ENCODE peak calls at places on chromosomes 12 and 14, in seven cellular contexts. One of them, this sample, is unnamed.
A peak's percentile ranks its signal among the peaks of the same experiment; 100 is the strongest.

GRCh38 chr12:9781360-9781759 is 20.7 kb upstream of the CD69 start:
- DNase-seq in heart left ventricle: no peak
- DNase-seq in breast epithelium: no peak
- DNase-seq in body of pancreas: no peak
- DNase-seq in ovary: no peak
- DNase-seq in IMR-90: no peak
- DNase-seq in suprapubic skin: no peak
- DNase-seq in this sample: no peak

GRCh38 chr12:122111070-122111750 is 32.7 kb downstream of the MLXIP start:
- DNase-seq in IMR-90: no peak
- DNase-seq in breast epithelium: no peak
- DNase-seq in ovary: no peak
- DNase-seq in heart left ventricle: no peak
- DNase-seq in suprapubic skin: no peak
- DNase-seq in body of pancreas: peak; percentile 65
- DNase-seq in this sample: no peak

GRCh38 chr14:57987051-57987450 is 121.2 kb upstream of the SLC35F4 start:
- DNase-seq in IMR-90: no peak
- DNase-seq in heart left ventricle: no peak
- DNase-seq in suprapubic skin: no peak
- DNase-seq in ovary: no peak
- DNase-seq in body of pancreas: no peak
- DNase-seq in breast epithelium: no peak
- DNase-seq in this sample: no peak

GRCh38 chr12:88450130-88450529 is 130.1 kb downstream of the KITLG start:
- DNase-seq in IMR-90: no peak
- DNase-seq in suprapubic skin: no peak
- DNase-seq in breast epithelium: no peak
- DNase-seq in body of pancreas: no peak
- DNase-seq in ovary: no peak
- DNase-seq in heart left ventricle: no peak
- DNase-seq in this sample: no peak

GRCh38 chr14:100339757-100340453 is 16.8 kb downstream of the SLC25A47 start:
- DNase-seq in breast epithelium: no peak
- DNase-seq in body of pancreas: no peak
- DNase-seq in ovary: peak; percentile 6
- DNase-seq in IMR-90: no peak
- DNase-seq in heart left ventricle: no peak
- DNase-seq in suprapubic skin: peak; percentile 45
- DNase-seq in this sample: no peak

GRCh38 chr12:115470526-115470925 is 786.6 kb upstream of the TBX3 start:
- DNase-seq in body of pancreas: no peak
- DNase-seq in breast epithelium: no peak
- DNase-seq in ovary: no peak
- DNase-seq in IMR-90: no peak
- DNase-seq in heart left ventricle: no peak
- DNase-seq in suprapubic skin: no peak
- DNase-seq in this sample: no peak

GRCh38 chr12:126369487-126370463 is 1304.5 kb downstream of the AACS start:
- DNase-seq in IMR-90: no peak
- DNase-seq in heart left ventricle: no peak
- DNase-seq in body of pancreas: no peak
- DNase-seq in suprapubic skin: no peak
- DNase-seq in ovary: no peak
- DNase-seq in breast epithelium: no peak
- DNase-seq in this sample: no peak

GRCh38 chr12:68031174-68031573 is 41.9 kb downstream of the IFNG-AS1 start:
- DNase-seq in heart left ventricle: no peak
- DNase-seq in breast epithelium: no peak
- DNase-seq in IMR-90: no peak
- DNase-seq in ovary: no peak
- DNase-seq in body of pancreas: no peak
- DNase-seq in suprapubic skin: no peak
- DNase-seq in this sample: no peak

GRCh38 chr12:120534703-120535655 is 823 bp downstream of the RNF10 start:
- DNase-seq in IMR-90: peak; percentile 92
- DNase-seq in breast epithelium: peak; percentile 56
- DNase-seq in heart left ventricle: peak; percentile 69
- DNase-seq in ovary: peak; percentile 31
- DNase-seq in suprapubic skin: no peak
- DNase-seq in body of pancreas: peak; percentile 59
- DNase-seq in this sample: peak; percentile 28

GRCh38 chr12:86226481-86226880 is 29.7 kb downstream of the MGAT4C start:
- DNase-seq in body of pancreas: no peak
- DNase-seq in breast epithelium: no peak
- DNase-seq in IMR-90: no peak
- DNase-seq in heart left ventricle: no peak
- DNase-seq in suprapubic skin: no peak
- DNase-seq in ovary: no peak
- DNase-seq in this sample: no peak

GRCh38 chr12:11688831-11689230 is 39.4 kb downstream of the ETV6 start:
- DNase-seq in heart left ventricle: no peak
- DNase-seq in breast epithelium: no peak
- DNase-seq in IMR-90: peak; percentile 55
- DNase-seq in suprapubic skin: no peak
- DNase-seq in body of pancreas: no peak
- DNase-seq in ovary: no peak
- DNase-seq in this sample: no peak

GRCh38 chr12:48142818-48143674 is 14.3 kb downstream of the ASB8 start:
- DNase-seq in suprapubic skin: no peak
- DNase-seq in body of pancreas: no peak
- DNase-seq in breast epithelium: no peak
- DNase-seq in ovary: no peak
- DNase-seq in IMR-90: no peak
- DNase-seq in heart left ventricle: no peak
- DNase-seq in this sample: no peak

GRCh38 chr12:131872154-131873046 is 22.0 kb upstream of the ULK1 start:
- DNase-seq in breast epithelium: peak; percentile 87
- DNase-seq in heart left ventricle: no peak
- DNase-seq in body of pancreas: no peak
- DNase-seq in suprapubic skin: no peak
- DNase-seq in ovary: no peak
- DNase-seq in IMR-90: peak; percentile 84
- DNase-seq in this sample: no peak

GRCh38 chr14:95872777-95873176 is 3.9 kb upstream of the TUNAR start:
- DNase-seq in breast epithelium: no peak
- DNase-seq in ovary: no peak
- DNase-seq in IMR-90: no peak
- DNase-seq in heart left ventricle: no peak
- DNase-seq in body of pancreas: no peak
- DNase-seq in suprapubic skin: no peak
- DNase-seq in this sample: no peak

GRCh38 chr12:72368719-72369505 is 96.7 kb downstream of the TRHDE start:
- DNase-seq in IMR-90: peak; percentile 20
- DNase-seq in suprapubic skin: no peak
- DNase-seq in heart left ventricle: no peak
- DNase-seq in body of pancreas: peak; percentile 86
- DNase-seq in breast epithelium: no peak
- DNase-seq in ovary: no peak
- DNase-seq in this sample: no peak

DNA sequence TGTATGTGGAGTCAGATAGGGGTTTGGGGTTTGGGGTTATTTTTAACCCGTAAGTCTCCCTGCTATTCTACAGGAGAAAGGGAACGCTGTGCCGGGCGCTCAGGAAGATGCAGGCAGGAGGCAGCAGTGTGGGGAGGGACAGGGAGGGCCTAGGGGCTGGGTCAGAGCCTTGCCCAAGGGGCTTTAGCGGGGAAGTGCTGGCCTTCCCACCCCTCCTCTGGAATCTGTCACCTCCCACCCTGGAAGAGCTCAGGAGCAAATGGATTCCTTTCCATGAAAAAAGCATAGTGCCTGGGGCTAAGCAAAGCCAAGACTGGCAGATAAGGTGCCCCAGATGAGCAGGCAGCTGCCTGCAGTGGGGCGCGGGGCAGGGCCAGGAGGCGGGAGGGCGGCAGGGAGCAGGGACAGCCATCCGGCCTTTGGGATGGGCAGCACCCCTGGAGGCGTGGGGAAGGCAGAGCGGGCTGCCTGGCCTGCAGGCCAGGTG is 7.3 kb upstream of the INF2 start:
- DNase-seq in ovary: no peak
- DNase-seq in heart left ventricle: peak; percentile 48
- DNase-seq in IMR-90: no peak
- DNase-seq in suprapubic skin: no peak
- DNase-seq in body of pancreas: no peak
- DNase-seq in breast epithelium: no peak
- DNase-seq in this sample: no peak
- H3K4me1 ChIP-seq in ovary: peaks cover 18% of the 10 kb centered on the region
- H3K4me1 ChIP-seq in heart left ventricle: peaks cover 60% of the 10 kb centered on the region
- H3K4me1 ChIP-seq in IMR-90: peaks cover 43% of the 10 kb centered on the region
- H3K4me1 ChIP-seq in suprapubic skin: peaks cover 69% of the 10 kb centered on the region
- H3K4me1 ChIP-seq in body of pancreas: peaks cover 46% of the 10 kb centered on the region
- H3K4me1 ChIP-seq in breast epithelium: peaks cover 24% of the 10 kb centered on the region
- H3K4me1 ChIP-seq in this sample: peaks cover 41% of the 10 kb centered on the region

GRCh38 chr12:110352401-110352800 is 51.1 kb downstream of the ANAPC7 start:
- DNase-seq in breast epithelium: no peak
- DNase-seq in heart left ventricle: no peak
- DNase-seq in ovary: no peak
- DNase-seq in IMR-90: no peak
- DNase-seq in body of pancreas: no peak
- DNase-seq in suprapubic skin: no peak
- DNase-seq in this sample: no peak

GRCh38 chr12:110349096-110349495 is 54.4 kb downstream of the ANAPC7 start:
- DNase-seq in breast epithelium: no peak
- DNase-seq in heart left ventricle: no peak
- DNase-seq in suprapubic skin: no peak
- DNase-seq in body of pancreas: no peak
- DNase-seq in IMR-90: no peak
- DNase-seq in ovary: no peak
- DNase-seq in this sample: no peak

GRCh38 chr12:110349521-110350151 is 53.9 kb downstream of the ANAPC7 start:
- DNase-seq in ovary: no peak
- DNase-seq in breast epithelium: no peak
- DNase-seq in suprapubic skin: no peak
- DNase-seq in heart left ventricle: no peak
- DNase-seq in IMR-90: no peak
- DNase-seq in body of pancreas: no peak
- DNase-seq in this sample: no peak

GRCh38 chr12:110353211-110353965 is 50.1 kb downstream of the ANAPC7 start:
- DNase-seq in breast epithelium: no peak
- DNase-seq in suprapubic skin: no peak
- DNase-seq in heart left ventricle: no peak
- DNase-seq in ovary: no peak
- DNase-seq in IMR-90: no peak
- DNase-seq in body of pancreas: no peak
- DNase-seq in this sample: no peak

GRCh38 chr12:110351119-110351518 is 52.4 kb downstream of the ANAPC7 start:
- DNase-seq in IMR-90: no peak
- DNase-seq in ovary: no peak
- DNase-seq in suprapubic skin: no peak
- DNase-seq in breast epithelium: no peak
- DNase-seq in heart left ventricle: no peak
- DNase-seq in body of pancreas: no peak
- DNase-seq in this sample: no peak
- TF ChIP-seq POLR2A in IMR-90: no peak
- TF ChIP-seq POLR2A in ovary: no peak
- TF ChIP-seq POLR2A in suprapubic skin: no peak
- TF ChIP-seq POLR2A in breast epithelium: no peak
- TF ChIP-seq POLR2A in heart left ventricle: no peak
- TF ChIP-seq POLR2A in body of pancreas: no peak
- TF ChIP-seq POLR2A in this sample: no peak

GRCh38 chr14:23321572-23322547 is 603 bp downstream of the PABPN1 start:
- DNase-seq in suprapubic skin: no peak
- DNase-seq in heart left ventricle: peak; percentile 79
- DNase-seq in IMR-90: peak; percentile 54
- DNase-seq in body of pancreas: peak; percentile 43
- DNase-seq in ovary: no peak
- DNase-seq in breast epithelium: no peak
- DNase-seq in this sample: no peak

GRCh38 chr14:23320584-23321571 is at the start of gene PABPN1:
- DNase-seq in heart left ventricle: peak; percentile 98
- DNase-seq in suprapubic skin: peak; percentile 99
- DNase-seq in IMR-90: peak; percentile 100
- DNase-seq in breast epithelium: peak; percentile 100
- DNase-seq in ovary: peak; percentile 100
- DNase-seq in body of pancreas: peak; percentile 99
- DNase-seq in this sample: peak; percentile 99

GRCh38 chr14:23310546-23310945 is 3.9 kb downstream of the BCL2L2 start:
- DNase-seq in body of pancreas: no peak
- DNase-seq in breast epithelium: no peak
- DNase-seq in suprapubic skin: no peak
- DNase-seq in IMR-90: no peak
- DNase-seq in heart left ventricle: no peak
- DNase-seq in ovary: no peak
- DNase-seq in this sample: no peak

GRCh38 chr14:23319746-23320583 is 1.3 kb upstream of the PABPN1 start:
- DNase-seq in body of pancreas: no peak
- DNase-seq in IMR-90: no peak
- DNase-seq in heart left ventricle: no peak
- DNase-seq in suprapubic skin: no peak
- DNase-seq in ovary: peak; percentile 44
- DNase-seq in breast epithelium: no peak
- DNase-seq in this sample: peak; percentile 49

DNA sequence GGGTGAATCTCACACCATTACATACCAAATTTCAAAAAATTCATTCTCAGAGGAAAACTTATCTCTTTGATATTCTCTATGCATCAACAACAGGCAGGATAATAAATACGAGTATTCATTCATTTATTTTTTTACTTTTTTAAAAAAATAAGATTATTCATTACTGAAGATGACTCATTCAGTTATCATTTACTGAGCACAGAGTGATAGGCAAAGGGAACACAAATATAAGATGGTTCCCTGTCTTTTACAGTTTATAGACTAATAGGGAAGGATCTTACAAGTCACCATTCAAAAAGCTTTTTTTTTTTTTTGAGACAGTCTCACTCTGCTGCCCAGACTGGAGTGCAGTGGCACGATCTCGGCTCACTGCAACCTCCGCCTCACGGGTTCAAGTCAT is 5.0 kb upstream of the PABPN1 start:
- DNase-seq in body of pancreas: no peak
- DNase-seq in ovary: no peak
- DNase-seq in IMR-90: peak; percentile 35
- DNase-seq in heart left ventricle: no peak
- DNase-seq in breast epithelium: no peak
- DNase-seq in suprapubic skin: no peak
- DNase-seq in this sample: no peak
- H3K4me1 ChIP-seq in body of pancreas: peaks cover 9% of the 10 kb centered on the region
- H3K4me1 ChIP-seq in ovary: peaks cover 6% of the 10 kb centered on the region
- H3K4me1 ChIP-seq in IMR-90: peaks cover 4% of the 10 kb centered on the region
- H3K4me1 ChIP-seq in heart left ventricle: peaks cover 7% of the 10 kb centered on the region
- H3K4me1 ChIP-seq in breast epithelium: no peaks in the 10 kb centered on the region
- H3K4me1 ChIP-seq in suprapubic skin: peaks cover 10% of the 10 kb centered on the region
- H3K4me1 ChIP-seq in this sample: no peaks in the 10 kb centered on the region

DNA sequence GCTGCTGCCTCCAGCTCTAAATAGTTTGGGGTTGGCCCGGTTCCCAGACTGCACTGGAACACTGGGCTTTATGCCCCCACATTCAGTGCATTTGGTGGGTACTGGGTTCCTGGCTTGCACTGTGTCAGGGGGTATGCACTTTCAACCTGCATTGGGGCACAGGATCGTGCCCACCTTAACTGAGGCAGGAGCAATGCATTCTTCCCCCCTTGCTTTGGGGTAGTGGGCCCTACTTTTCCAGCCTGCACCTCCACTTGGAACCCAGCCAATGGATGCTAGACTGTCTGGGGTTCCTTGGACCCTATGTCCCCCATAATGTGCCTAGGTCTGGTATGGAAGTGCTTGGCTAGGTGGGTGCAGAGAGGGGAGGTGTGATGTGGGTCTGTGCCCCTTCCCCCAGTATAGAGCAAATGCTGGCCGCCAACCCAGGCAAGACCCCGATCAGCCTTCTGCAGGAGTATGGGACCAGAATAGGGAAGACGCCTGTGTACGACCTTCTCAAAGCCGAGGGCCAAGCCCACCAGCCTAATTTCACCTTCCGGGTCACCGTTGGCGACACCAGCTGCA is 615 bp downstream of the TARBP2 start:
- DNase-seq in breast epithelium: no peak
- DNase-seq in ovary: no peak
- DNase-seq in suprapubic skin: no peak
- DNase-seq in heart left ventricle: no peak
- DNase-seq in IMR-90: no peak
- DNase-seq in body of pancreas: no peak
- DNase-seq in this sample: peak; percentile 41
- TF ChIP-seq POLR2A in breast epithelium: no peak
- TF ChIP-seq POLR2A in ovary: no peak
- TF ChIP-seq POLR2A in suprapubic skin: no peak
- TF ChIP-seq POLR2A in heart left ventricle: no peak
- TF ChIP-seq POLR2A in IMR-90: no peak
- TF ChIP-seq POLR2A in body of pancreas: no peak
- TF ChIP-seq POLR2A in this sample: no peak

This sample was measured in uterus.